ENCODE peak calls at places on chromosomes 6 and 20, in five cellular contexts. Q, L, K, Z and C are unnamed samples.

GRCh38 chr20:13464702-13465101 is 174.0 kb downstream of the TASP1 start:
- DNase-seq in Q (no peak), L (no peak), K (peak), Z (no peak), C (no peak)

GRCh38 chr20:62824476-62825287 is 7.8 kb downstream of the COL9A3 start:
- DNase-seq in Q (peak), L (no peak), K (no peak), Z (no peak), C (peak)

GRCh38 chr6:39203804-39204495 is 25.3 kb downstream of the KCNK5 start:
- DNase-seq in Q (peak), L (peak), K (no peak), Z (peak), C (no peak)

GRCh38 chr6:24321538-24322162 is 36.2 kb downstream of the DCDC2 start:
- DNase-seq in Q (no peak), L (no peak), K (no peak), Z (no peak), C (no peak)

GRCh38 chr20:4809707-4810106 is 88.0 kb downstream of the PRND start:
- DNase-seq in Q (no peak), L (no peak), K (no peak), Z (no peak), C (no peak)

GRCh38 chr20:38982291-38982690 is 20.1 kb downstream of the DHX35 start:
- DNase-seq in Q (no peak), L (no peak), K (peak), Z (no peak), C (no peak)

GRCh38 chr20:47244451-47244850 is 112.0 kb downstream of the ZMYND8 start:
- DNase-seq in Q (no peak), L (no peak), K (no peak), Z (no peak), C (no peak)

GRCh38 chr6:16352258-16352635 is 113.9 kb downstream of the GMPR start:
- DNase-seq in Q (no peak), L (no peak), K (peak), Z (no peak), C (no peak)

GRCh38 chr20:56208121-56208520 is 40.4 kb upstream of the MC3R start:
- DNase-seq in Q (no peak), L (no peak), K (no peak), Z (no peak), C (no peak)

GRCh38 chr20:32792316-32792715 is 27.4 kb upstream of the MAPRE1 start:
- DNase-seq in Q (no peak), L (no peak), K (peak), Z (no peak), C (no peak)

GRCh38 chr6:44036196-44036595 is 91.1 kb downstream of the MRPL14 start:
- DNase-seq in Q (no peak), L (no peak), K (no peak), Z (no peak), C (no peak)

GRCh38 chr6:18493421-18493891 is 106.3 kb downstream of the RNF144B start:
- DNase-seq in Q (peak), L (no peak), K (no peak), Z (peak), C (no peak)

GRCh38 chr6:21953831-21954801 is 342.7 kb downstream of the PRL start:
- DNase-seq in Q (no peak), L (no peak), K (peak), Z (no peak), C (no peak)

GRCh38 chr6:29947292-29947980 is 5.1 kb downstream of the HLA-A start:
- DNase-seq in Q (no peak), L (no peak), K (no peak), Z (no peak), C (no peak)
- TF ChIP-seq POLR2A in Q (no peak), L (no peak), K (no peak), Z (no peak), C (no peak)

DNA sequence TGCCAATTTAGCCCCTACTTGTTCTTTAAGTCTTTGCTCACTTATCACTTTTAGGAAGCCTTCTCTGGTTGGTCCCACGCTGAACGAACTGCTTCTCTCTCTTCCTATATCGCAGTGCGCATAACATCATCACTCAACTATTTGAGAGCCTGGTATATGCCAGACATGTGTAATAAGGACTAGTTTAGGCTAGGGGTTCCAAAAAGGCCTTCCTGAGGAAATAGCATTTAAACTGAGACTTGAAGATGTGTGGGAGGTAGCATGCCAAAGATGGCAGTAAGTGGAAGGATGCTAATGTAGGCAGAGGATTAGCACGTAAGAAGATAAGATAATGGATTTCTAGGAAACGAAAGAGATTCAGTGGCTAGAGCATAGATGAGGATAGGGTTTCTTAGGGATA is 4.8 kb downstream of the CCDC28A start:
- DNase-seq in Q (no peak), L (no peak), K (no peak), Z (no peak), C (no peak)
- TF ChIP-seq POLR2A in Q (no peak), L (no peak), K (no peak), Z (no peak), C (no peak)

GRCh38 chr6:106630366-106630765 is 988 bp downstream of the QRSL1 start:
- DNase-seq in Q (no peak), L (no peak), K (no peak), Z (no peak), C (peak)

GRCh38 chr6:106629859-106630163 is 433 bp downstream of the QRSL1 start:
- DNase-seq in Q (no peak), L (no peak), K (no peak), Z (no peak), C (peak)

GRCh38 chr6:106628658-106629102 is 618 bp downstream of the RTN4IP1 start:
- DNase-seq in Q (no peak), L (no peak), K (peak), Z (no peak), C (peak)

GRCh38 chr6:106631356-106631755 is 2.0 kb downstream of the QRSL1 start:
- DNase-seq in Q (no peak), L (no peak), K (peak), Z (no peak), C (no peak)

GRCh38 chr6:106629103-106629858 is at the start of the genes QRSL1 and RTN4IP1:
- DNase-seq in Q (peak), L (peak), K (peak), Z (peak), C (peak)
- TF ChIP-seq POLR2A in Q (no peak), L (peak), K (peak), Z (peak), C (peak)

GRCh38 chr6:31581511-31582229 is 554 bp downstream of the LTB start:
- DNase-seq in Q (no peak), L (no peak), K (no peak), Z (no peak), C (no peak)

GRCh38 chr6:31579546-31580445 is 2.4 kb downstream of the LTB start:
- DNase-seq in Q (no peak), L (no peak), K (no peak), Z (no peak), C (no peak)

GRCh38 chr6:31582230-31582601 is at the start of gene LTB:
- DNase-seq in Q (peak), L (no peak), K (no peak), Z (no peak), C (no peak)

GRCh38 chr6:31580446-31580755 is 1.8 kb downstream of the LTB start:
- DNase-seq in Q (no peak), L (no peak), K (no peak), Z (no peak), C (no peak)

DNA sequence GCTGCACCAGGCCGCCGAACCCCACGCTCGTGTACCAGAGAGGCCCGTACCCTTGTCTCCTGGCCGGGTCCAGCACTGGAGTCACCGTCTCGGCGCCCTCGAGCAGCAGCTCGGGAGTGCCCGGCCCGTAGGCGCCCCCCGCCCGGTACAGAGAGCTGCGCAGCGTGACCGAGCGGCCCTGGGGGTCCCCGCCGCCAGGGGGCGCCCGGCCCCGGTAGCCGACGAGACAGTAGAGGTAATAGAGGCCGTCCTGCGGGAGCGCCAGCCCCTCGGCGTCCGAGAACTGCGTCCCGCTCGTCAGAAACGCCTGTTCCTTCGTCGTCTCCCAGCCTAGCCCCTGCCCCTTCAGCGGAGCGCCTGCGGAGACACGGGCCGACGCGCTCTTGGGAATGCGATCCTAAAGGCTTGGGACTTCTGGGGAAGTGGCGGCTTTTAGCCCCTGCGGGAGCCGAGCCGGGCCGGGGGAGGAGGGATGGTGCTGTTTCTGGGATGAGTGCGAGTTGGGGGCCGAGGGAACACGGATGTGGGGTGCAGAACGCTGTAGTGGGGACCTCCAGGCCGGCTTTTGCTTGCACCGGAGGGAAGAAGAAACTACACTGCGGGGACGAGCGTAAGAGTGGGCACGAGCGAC is 1.3 kb downstream of the LTB start:
- DNase-seq in Q (peak), L (peak), K (peak), Z (peak), C (peak)
- TF ChIP-seq POLR2A in Q (no peak), L (no peak), K (no peak), Z (peak), C (no peak)

GRCh38 chr20:54177378-54177777 is 3.6 kb upstream of the CYP24A1 start:
- DNase-seq in Q (no peak), L (no peak), K (no peak), Z (no peak), C (no peak)

GRCh38 chr20:54178256-54178655 is 4.5 kb upstream of the CYP24A1 start:
- DNase-seq in Q (no peak), L (no peak), K (no peak), Z (no peak), C (no peak)

GRCh38 chr20:54180931-54181330 is 7.1 kb upstream of the CYP24A1 start:
- DNase-seq in Q (no peak), L (no peak), K (no peak), Z (no peak), C (no peak)

GRCh38 chr20:54176610-54177009 is 2.8 kb upstream of the CYP24A1 start:
- DNase-seq in Q (no peak), L (no peak), K (no peak), Z (no peak), C (no peak)

DNA sequence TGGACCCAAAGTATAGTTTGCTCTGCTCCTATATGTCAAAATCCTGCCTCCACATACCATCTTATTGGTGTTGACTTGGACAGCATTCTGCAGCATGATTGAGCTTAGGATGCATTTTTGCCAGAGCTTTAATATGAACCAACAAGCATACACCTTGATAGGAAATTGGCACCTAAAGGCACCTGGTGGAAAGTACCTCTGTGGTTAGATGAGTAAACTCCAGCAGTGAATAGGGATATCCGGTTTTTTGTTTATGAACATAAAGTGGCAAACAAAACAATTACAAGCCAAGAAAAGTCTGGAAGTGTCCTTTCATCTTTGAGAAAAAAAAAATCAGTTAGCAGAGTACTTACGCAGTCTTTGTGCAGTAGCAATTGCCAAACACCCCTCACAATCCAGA is 6.2 kb upstream of the CYP24A1 start:
- DNase-seq in Q (no peak), L (no peak), K (no peak), Z (no peak), C (no peak)
- TF ChIP-seq POLR2A in Q (no peak), L (no peak), K (no peak), Z (no peak), C (no peak)

GRCh38 chr6:6586671-6587526 is 1.6 kb upstream of the LY86 start:
- DNase-seq in Q (no peak), L (no peak), K (no peak), Z (no peak), C (no peak)

GRCh38 chr6:6587696-6588063 is 840 bp upstream of the LY86 start:
- DNase-seq in Q (no peak), L (no peak), K (no peak), Z (no peak), C (no peak)

GRCh38 chr6:6588064-6588923 is at the start of gene LY86:
- DNase-seq in Q (no peak), L (no peak), K (no peak), Z (no peak), C (no peak)

GRCh38 chr6:6590530-6590929 is 2.0 kb downstream of the LY86 start:
- DNase-seq in Q (no peak), L (no peak), K (no peak), Z (no peak), C (no peak)

DNA sequence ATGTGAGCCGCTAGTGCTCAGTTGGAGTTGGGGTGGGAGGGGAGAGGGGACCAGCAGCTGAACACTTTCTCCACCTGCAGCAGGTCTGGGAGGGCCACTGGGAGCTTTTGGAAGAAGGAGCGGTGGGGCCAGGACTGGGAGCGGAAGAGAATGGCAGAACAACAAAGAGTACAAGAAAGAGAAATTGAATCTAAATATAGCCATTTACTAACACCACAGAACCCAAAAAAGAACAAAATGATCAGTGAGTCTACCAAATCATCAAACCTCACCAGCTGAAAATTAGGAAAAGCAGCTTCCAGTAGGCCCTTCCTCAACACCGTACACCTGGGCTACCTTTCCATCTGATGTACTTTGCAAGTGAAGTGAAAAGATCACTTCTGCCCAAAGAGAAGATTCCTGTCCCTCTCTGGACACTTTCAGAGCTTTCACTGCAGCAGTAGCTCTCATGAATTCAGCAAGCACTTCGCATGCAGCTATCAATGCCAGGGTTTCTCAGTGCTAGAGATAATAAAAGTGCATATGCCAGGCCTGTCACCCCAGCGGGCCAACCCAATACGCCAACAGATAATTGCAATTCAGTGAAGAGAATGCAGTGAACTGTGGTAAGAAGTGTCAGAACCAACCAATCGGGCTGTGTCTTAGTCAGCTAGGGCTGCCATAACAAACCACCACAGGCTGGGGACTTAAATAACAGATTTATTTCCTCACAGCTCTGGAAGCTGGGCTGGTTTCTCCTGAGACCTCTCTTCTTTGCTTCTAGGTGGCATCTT is 590 bp downstream of the LY86 start:
- DNase-seq in Q (no peak), L (no peak), K (no peak), Z (no peak), C (no peak)
- TF ChIP-seq POLR2A in Q (no peak), L (no peak), K (no peak), Z (no peak), C (no peak)

DNA sequence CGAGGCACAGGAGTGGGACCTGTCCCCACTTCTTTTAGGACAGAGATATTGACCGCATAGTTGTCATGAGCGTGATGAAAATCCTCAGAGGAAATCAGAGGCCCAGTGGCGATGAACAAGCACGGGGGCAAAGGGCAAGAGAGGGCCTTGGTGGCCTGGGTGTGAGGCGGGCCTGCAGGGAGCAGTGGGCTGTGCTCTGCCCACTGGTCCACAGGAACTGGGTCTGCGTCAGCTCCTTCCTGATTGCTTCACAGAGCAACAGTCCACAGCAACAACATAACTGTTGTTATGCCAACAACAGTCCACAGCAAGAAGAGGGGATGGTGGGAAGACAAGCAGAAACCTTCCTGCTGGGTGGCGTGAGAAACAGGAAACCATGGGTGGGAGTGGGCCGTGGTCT is 335.6 kb downstream of the ZFAND3 start:
- DNase-seq in Q (peak), L (no peak), K (peak), Z (no peak), C (no peak)
- TF ChIP-seq POLR2A in Q (no peak), L (no peak), K (no peak), Z (no peak), C (no peak)